ENCODE peak calls at places on chromosomes 2 and 18, in four cellular contexts. F, C, T and U are unnamed samples.

GRCh38 chr2:239319261-239319661 is 81.6 kb downstream of the HDAC4 start:
- DNase-seq in F (peak), C (no peak), T (peak), U (no peak)

GRCh38 chr2:239392072-239392357 is 8.8 kb downstream of the HDAC4 start:
- DNase-seq in F (no peak), C (no peak), T (no peak), U (no peak)

GRCh38 chr18:25180974-25181373 is 171.0 kb downstream of the ZNF521 start:
- DNase-seq in C (no peak), F (no peak), T (no peak), U (no peak)

GRCh38 chr18:58758606-58759005 is 87.3 kb downstream of the MALT1 start:
- DNase-seq in C (no peak), F (peak), T (no peak), U (no peak)

GRCh38 chr18:79784071-79784913 is 13.4 kb upstream of the KCNG2 start:
- DNase-seq in T (no peak), C (no peak), F (peak), U (no peak)

GRCh38 chr2:36965751-36966369 is 476 bp downstream of the STRN start:
- DNase-seq in T (peak), C (no peak), F (peak), U (peak)

GRCh38 chr2:189407161-189407943 is 33.9 kb upstream of the WDR75 start:
- DNase-seq in F (no peak), C (no peak), T (no peak), U (peak)

GRCh38 chr2:14678754-14679153 is 46.2 kb downstream of the LRATD1 start:
- DNase-seq in F (no peak), T (no peak), C (no peak), U (no peak)

GRCh38 chr2:200405599-200406298 is 99.3 kb downstream of the SPATS2L start:
- DNase-seq in F (no peak), C (peak), T (peak), U (peak)

GRCh38 chr2:195570329-195570728 is 86.7 kb upstream of the SLC39A10 start:
- DNase-seq in T (no peak), F (no peak), C (no peak), U (no peak)

GRCh38 chr2:71306762-71307161 is 24.8 kb upstream of the ZNF638 start:
- DNase-seq in C (no peak), F (no peak), T (no peak), U (no peak)

GRCh38 chr2:162888641-162889040 is 50.1 kb upstream of the KCNH7 start:
- DNase-seq in F (no peak), T (no peak), C (no peak), U (no peak)

GRCh38 chr18:76398899-76399612 is 96.0 kb downstream of the ZNF516 start:
- DNase-seq in C (peak), F (peak), T (peak), U (peak)

GRCh38 chr2:224217962-224218347 is 178.9 kb upstream of the SERPINE2 start:
- DNase-seq in F (no peak), C (no peak), T (no peak), U (no peak)

GRCh38 chr18:12309683-12310198 is 1.7 kb downstream of the TUBB6 start:
- DNase-seq in T (no peak), F (no peak), C (no peak), U (no peak)

GRCh38 chr2:218979846-218980738 is 4.9 kb downstream of the FEV start:
- DNase-seq in F (peak), T (peak), C (peak), U (peak)

GRCh38 chr2:98404556-98405250 is 40.0 kb upstream of the INPP4A start:
- DNase-seq in T (no peak), C (no peak), F (peak), U (no peak)

GRCh38 chr2:66534461-66534860 is 99.5 kb downstream of the MEIS1 start:
- DNase-seq in F (no peak), T (no peak), C (no peak), U (no peak)

GRCh38 chr2:213224366-213224765 is 59.9 kb upstream of the SPAG16 start:
- DNase-seq in F (no peak), T (no peak), C (no peak), U (no peak)

GRCh38 chr18:26711806-26712205 is 153.7 kb downstream of the AQP4 start:
- DNase-seq in C (no peak), T (no peak), F (no peak), U (no peak)

GRCh38 chr2:238132463-238133450 is 5.7 kb upstream of the KLHL30 start:
- DNase-seq in T (no peak), F (no peak), C (no peak), U (no peak)

DNA sequence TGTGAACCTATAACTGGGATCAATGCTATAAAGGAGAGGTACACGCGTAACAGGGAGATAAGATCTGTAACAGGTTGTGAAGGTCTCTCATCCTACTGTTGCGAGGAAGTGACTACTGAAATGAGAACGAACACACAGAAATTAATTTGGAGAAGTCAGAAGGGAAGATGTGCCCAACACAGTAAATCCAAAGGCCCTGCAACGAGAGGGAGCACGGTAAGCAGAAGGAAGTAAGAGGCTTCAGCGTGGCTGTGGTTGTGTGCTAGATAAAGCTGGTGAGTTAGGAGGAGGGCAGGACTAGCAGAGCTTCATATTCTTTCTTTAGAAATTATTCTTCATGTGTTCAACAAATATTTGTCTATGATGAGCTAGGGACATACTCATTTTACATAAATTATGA is 2.5 kb upstream of the ATG16L1 start:
- DNase-seq in C (no peak), T (no peak), F (no peak), U (no peak)
- TF ChIP-seq RNF2 in C (no peak), T (no peak), F (no peak), U (no peak)

GRCh38 chr2:100742884-100743283 is 77.1 kb upstream of the NPAS2 start:
- DNase-seq in F (no peak), C (peak), T (no peak), U (no peak)
- TF ChIP-seq RNF2 in F (no peak), C (no peak), T (no peak), U (no peak)

GRCh38 chr2:110999626-111000025 is 121.1 kb upstream of the BCL2L11 start:
- DNase-seq in T (no peak), C (no peak), F (no peak), U (no peak)

GRCh38 chr2:110993557-110994231 is 127.0 kb upstream of the BCL2L11 start:
- DNase-seq in F (no peak), C (no peak), T (no peak), U (no peak)

GRCh38 chr2:110992886-110993285 is 127.8 kb upstream of the BCL2L11 start:
- DNase-seq in C (no peak), F (no peak), T (no peak), U (no peak)

GRCh38 chr2:110994250-110994961 is 126.3 kb upstream of the BCL2L11 start:
- DNase-seq in T (no peak), C (no peak), F (no peak), U (no peak)

GRCh38 chr2:110997646-110998045 is 123.1 kb upstream of the BCL2L11 start:
- DNase-seq in T (no peak), F (no peak), C (no peak), U (no peak)
- TF ChIP-seq RNF2 in T (no peak), F (no peak), C (no peak), U (no peak)

GRCh38 chr2:168030862-168031624 is 216.4 kb downstream of the STK39 start:
- DNase-seq in C (no peak), F (no peak), T (no peak), U (no peak)
- TF ChIP-seq RNF2 in C (no peak), F (no peak), T (no peak), U (no peak)

GRCh38 chr18:48405108-48405507 is 4.1 kb downstream of the ZBTB7C start:
- DNase-seq in C (no peak), F (no peak), T (no peak), U (no peak)
- TF ChIP-seq RNF2 in C (no peak), F (no peak), T (no peak), U (no peak)

DNA sequence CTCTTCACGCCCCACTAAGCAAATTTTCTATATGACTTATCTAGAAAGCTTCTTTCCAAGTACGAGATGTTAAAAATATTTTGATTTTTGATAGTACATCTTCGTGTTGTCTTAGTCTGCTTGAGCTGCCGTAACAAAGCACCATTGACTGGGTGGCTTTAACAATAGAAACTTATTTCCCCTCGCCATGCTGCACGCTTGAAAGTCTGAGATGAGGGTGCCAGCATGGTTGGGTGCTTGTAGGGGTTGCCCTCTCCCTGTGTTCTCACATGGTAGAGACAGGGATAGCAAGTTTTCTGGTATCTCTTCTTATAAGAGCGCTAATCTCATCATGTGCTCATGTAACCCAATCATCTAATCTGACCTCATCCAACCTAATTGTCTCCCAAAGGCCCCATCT is 106.2 kb downstream of the TANC1 start:
- DNase-seq in T (no peak), F (no peak), C (no peak), U (no peak)
- TF ChIP-seq RNF2 in T (no peak), F (no peak), C (no peak), U (no peak)

GRCh38 chr18:22604390-22604985 is 186.8 kb upstream of the CTAGE1 start:
- DNase-seq in F (no peak), C (no peak), T (no peak), U (no peak)

GRCh38 chr18:22603902-22604301 is 186.2 kb upstream of the CTAGE1 start:
- DNase-seq in C (no peak), T (no peak), F (no peak), U (no peak)

GRCh38 chr18:22605736-22606135 is 188.0 kb upstream of the CTAGE1 start:
- DNase-seq in C (no peak), T (no peak), F (no peak), U (no peak)

GRCh38 chr18:22604986-22605421 is 187.3 kb upstream of the CTAGE1 start:
- DNase-seq in C (no peak), T (no peak), F (no peak), U (no peak)

DNA sequence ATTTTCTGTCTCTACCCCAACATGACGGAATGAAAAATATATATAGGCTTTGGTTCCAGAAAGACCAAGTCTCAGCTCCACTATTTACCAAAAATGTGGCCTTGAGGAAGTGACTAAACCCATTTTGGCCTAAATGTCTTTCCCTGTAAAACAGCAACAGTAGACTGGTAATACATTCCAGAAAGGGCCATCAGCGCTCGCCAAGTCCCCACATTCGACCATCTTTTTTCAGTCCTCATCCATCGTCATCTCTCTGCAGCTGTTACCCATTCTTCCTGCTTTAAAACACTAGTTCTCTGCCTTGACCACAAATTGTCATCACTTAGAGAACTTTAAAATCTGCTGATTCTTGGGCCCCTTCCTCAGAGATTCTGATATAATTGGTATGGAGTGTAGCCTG is 183.8 kb upstream of the CTAGE1 start:
- DNase-seq in C (no peak), F (no peak), T (no peak), U (no peak)
- TF ChIP-seq RNF2 in C (no peak), F (no peak), T (no peak), U (no peak)

DNA sequence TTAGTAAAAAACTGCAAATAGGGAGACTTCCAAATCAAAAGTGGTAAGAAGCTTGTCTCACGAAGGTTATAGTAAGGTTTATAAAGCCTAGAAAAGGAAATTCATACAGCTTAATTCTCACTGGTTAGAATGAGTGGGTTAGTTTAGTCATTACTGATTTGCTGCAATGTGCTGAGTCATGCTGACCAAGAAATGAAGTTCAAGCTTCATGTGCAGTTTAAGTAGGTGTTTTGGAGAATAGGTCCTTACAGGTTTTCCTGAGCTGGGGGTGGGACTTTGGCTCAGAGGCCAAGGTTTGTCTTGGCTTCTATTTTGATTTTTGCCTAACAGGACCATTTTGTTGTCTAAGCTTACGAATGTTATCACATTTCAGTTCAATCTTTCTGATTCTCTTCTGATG is 15.1 kb downstream of the CLIP4 start:
- DNase-seq in C (peak), F (no peak), T (peak), U (peak)
- TF ChIP-seq RNF2 in C (no peak), F (no peak), T (no peak), U (no peak)

GRCh38 chr2:8030694-8031303 is 651.1 kb upstream of the ID2 start:
- DNase-seq in F (no peak), T (no peak), C (no peak), U (no peak)
- TF ChIP-seq RNF2 in F (no peak), T (no peak), C (no peak), U (no peak)